ENCODE peak calls at places on chromosome 4, in four cellular contexts. R is PC-9, B is osteoblast, H is fibroblast of lung. F is an unnamed sample.

GRCh38 chr4:169229571-169230028 is 41.2 kb downstream of the SH3RF1 start:
- DNase-seq in R (peak; percentile 69), B (peak; percentile 52), H (peak; percentile 98), F (peak; percentile 95)

GRCh38 chr4:173217727-173218126 is 49.1 kb downstream of the GALNT7 start:
- DNase-seq in B (peak; percentile 23), H (peak; percentile 75), R (peak; percentile 79), F (peak; percentile 44)

GRCh38 chr4:73916172-73916925 is 47.2 kb downstream of the CXCL1 start:
- DNase-seq in R (no peak), B (no peak), H (peak; percentile 56), F (no peak)

GRCh38 chr4:185911556-185912064 is 99.6 kb upstream of the SORBS2 start:
- DNase-seq in B (no peak), H (peak; percentile 38), R (no peak), F (peak; percentile 50)

GRCh38 chr4:123250843-123251242 is 145.8 kb upstream of the SPRY1 start:
- DNase-seq in H (peak; percentile 71), R (no peak), B (no peak), F (no peak)

GRCh38 chr4:147927377-147928137 is 195.7 kb downstream of the ARHGAP10 start:
- DNase-seq in B (no peak), R (no peak), H (peak; percentile 11), F (no peak)

GRCh38 chr4:13627185-13627605 is 330 bp downstream of the BOD1L1 start:
- DNase-seq in H (peak; percentile 19), R (no peak), B (no peak), F (no peak)

GRCh38 chr4:4247711-4248035 is 350 bp downstream of the TMEM128 start:
- DNase-seq in H (no peak), R (no peak), B (no peak), F (no peak)

GRCh38 chr4:154076921-154077320 is 288.0 kb upstream of the SFRP2 start:
- DNase-seq in B (no peak), H (no peak), R (no peak), F (peak; percentile 58)

GRCh38 chr4:123997116-123997515 is 600.5 kb downstream of the SPRY1 start:
- DNase-seq in R (peak; percentile 39), H (no peak), B (peak; percentile 14), F (no peak)

GRCh38 chr4:38266616-38267015 is 306.4 kb downstream of the PTTG2 start:
- DNase-seq in B (peak; percentile 27), R (peak; percentile 57), H (peak; percentile 59), F (peak; percentile 79)

GRCh38 chr4:101527186-101527585 is 179.9 kb upstream of the PPP3CA start:
- DNase-seq in R (no peak), B (no peak), H (peak; percentile 14), F (peak; percentile 10)

GRCh38 chr4:7183161-7183560 is 9.2 kb upstream of the SORCS2 start:
- DNase-seq in R (no peak), B (peak; percentile 85), H (peak; percentile 37), F (peak; percentile 45)

GRCh38 chr4:159117968-159118367 is 15.1 kb downstream of the RAPGEF2 start:
- DNase-seq in H (no peak), B (no peak), R (no peak), F (no peak)

GRCh38 chr4:186699881-186700397 is 23.7 kb downstream of the FAT1 start:
- DNase-seq in R (no peak), H (no peak), B (no peak), F (no peak)

GRCh38 chr4:26325191-26325590 is 4.4 kb downstream of the RBPJ start:
- DNase-seq in R (no peak), B (peak; percentile 55), H (peak; percentile 51), F (peak; percentile 65)

GRCh38 chr4:87839309-87839946 is 6.7 kb downstream of the MEPE start:
- DNase-seq in R (no peak), H (peak; percentile 37), B (no peak), F (peak; percentile 71)

GRCh38 chr4:61443813-61444510 is 243.8 kb downstream of the ADGRL3 start:
- DNase-seq in H (peak; percentile 71), R (peak; percentile 54), B (no peak), F (no peak)

GRCh38 chr4:144645621-144646522 is at the start of gene HHIP:
- DNase-seq in B (peak; percentile 91), R (no peak), H (peak; percentile 78), F (peak; percentile 68)

GRCh38 chr4:73583661-73584060 is 36.6 kb downstream of the RASSF6 start:
- DNase-seq in B (no peak), H (no peak), R (no peak), F (no peak)

GRCh38 chr4:8240211-8241041 is 29.1 kb upstream of the HTRA3 start:
- DNase-seq in B (peak; percentile 73), R (no peak), H (no peak), F (no peak)

GRCh38 chr4:140330311-140330900 is 43.0 kb upstream of the SCOC start:
- DNase-seq in R (no peak), H (peak; percentile 42), B (no peak), F (peak; percentile 60)

DNA sequence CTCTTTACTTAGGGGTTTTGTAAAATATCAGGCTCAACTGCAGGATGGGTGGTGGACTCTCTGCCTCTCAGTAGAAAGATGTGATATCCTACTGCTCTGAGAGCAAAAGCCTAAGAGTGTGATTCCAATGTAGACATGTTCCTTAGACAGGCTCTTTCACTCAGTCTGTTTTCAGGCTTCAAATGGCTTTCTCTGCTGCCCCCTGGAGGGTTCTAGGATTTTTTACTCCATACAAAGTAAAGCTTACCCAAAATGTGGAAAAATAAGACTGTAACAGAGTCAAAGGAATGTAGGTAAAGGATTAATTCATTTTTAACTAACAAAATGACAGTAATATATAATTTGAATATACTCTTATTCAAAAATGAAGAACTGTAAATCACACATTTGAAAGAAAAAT is 32.1 kb downstream of the ZGRF1 start:
- DNase-seq in H (peak; percentile 31), R (no peak), B (peak; percentile 80), F (peak; percentile 71)
- H3K36me3 ChIP-seq in H (no peaks in the 10 kb centered on the region), R (peaks cover 7% of the 10 kb centered on the region), B (no peaks in the 10 kb centered on the region), F (no peaks in the 10 kb centered on the region)

GRCh38 chr4:2551118-2551517 is 14.7 kb downstream of the FAM193A start:
- DNase-seq in B (no peak), H (no peak), R (no peak), F (no peak)

GRCh38 chr4:2546286-2546823 is 9.9 kb downstream of the FAM193A start:
- DNase-seq in B (no peak), H (no peak), R (no peak), F (no peak)

GRCh38 chr4:2545321-2546013 is 9.0 kb downstream of the FAM193A start:
- DNase-seq in H (no peak), B (peak; percentile 25), R (no peak), F (peak; percentile 20)
- H4K20me1 ChIP-seq in H (no peaks in the 10 kb centered on the region), B (peaks cover 74% of the 10 kb centered on the region), R (peaks cover 8% of the 10 kb centered on the region), F (peaks cover 16% of the 10 kb centered on the region)

GRCh38 chr4:82447886-82448285 is 17.5 kb downstream of the ENOPH1 start:
- DNase-seq in R (no peak), B (peak; percentile 58), H (no peak), F (no peak)

GRCh38 chr4:82452026-82452425 is 21.6 kb downstream of the ENOPH1 start:
- DNase-seq in R (no peak), B (no peak), H (no peak), F (no peak)

GRCh38 chr4:82450966-82451755 is 20.8 kb downstream of the ENOPH1 start:
- DNase-seq in H (no peak), R (no peak), B (no peak), F (no peak)
- H3K36me3 ChIP-seq in H (peaks cover 3% of the 10 kb centered on the region), R (peaks cover 3% of the 10 kb centered on the region), B (peaks cover 27% of the 10 kb centered on the region), F (peaks cover 18% of the 10 kb centered on the region)

GRCh38 chr4:90606781-90607180 is 479.6 kb downstream of the CCSER1 start:
- DNase-seq in H (no peak), R (no peak), B (no peak), F (no peak)
- H4K20me1 ChIP-seq in H (no peaks in the 10 kb centered on the region), R (no peaks in the 10 kb centered on the region), B (no peaks in the 10 kb centered on the region), F (no peaks in the 10 kb centered on the region)

DNA sequence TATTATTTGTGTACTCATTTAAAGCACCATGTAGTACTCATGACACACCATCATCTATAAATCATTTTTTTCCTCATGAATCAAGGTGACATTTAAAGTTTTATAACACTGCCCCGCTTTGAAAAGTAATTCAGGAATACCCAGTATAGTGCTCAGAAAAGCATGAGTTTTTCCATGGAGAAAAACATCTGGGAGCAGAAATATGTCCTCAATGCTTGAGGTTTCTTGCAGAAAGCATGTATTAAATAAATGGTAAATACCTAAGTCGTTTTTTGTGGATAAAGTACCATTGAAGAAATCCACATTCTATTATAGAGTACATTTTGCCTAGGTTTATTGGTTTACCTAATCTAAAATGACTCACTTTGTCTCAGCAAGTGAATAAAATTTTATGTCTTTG is 66.2 kb downstream of the UBA6 start:
- DNase-seq in B (peak; percentile 60), H (no peak), R (no peak), F (no peak)
- H3K36me3 ChIP-seq in B (peaks cover 47% of the 10 kb centered on the region), H (peaks cover 2% of the 10 kb centered on the region), R (peaks cover 16% of the 10 kb centered on the region), F (peaks cover 59% of the 10 kb centered on the region)

F was measured in GM23248.